ENCODE peak calls at places on chromosomes 16 and 17, in seven cellular contexts. Z is cardiac fibroblast, U is GM10248, Y is brain microvascular endothelial cell, D is dorsolateral prefrontal cortex, N is ascending aorta, R is right atrium auricular region. I is an unnamed sample.

GRCh38 chr16:22161999-22162657 is at the start of gene SDR42E2:
- DNase-seq in Z (no peak), U (peak; percentile 45), Y (no peak), D (no peak), N (no peak), R (no peak), I (no peak)

GRCh38 chr17:40218006-40218739 is 931 bp upstream of the WIPF2 start:
- DNase-seq in Z (no peak), U (no peak), Y (no peak), D (no peak), N (no peak), R (no peak), I (no peak)

GRCh38 chr17:35774499-35774898 is 13.8 kb downstream of the C17orf50 start:
- DNase-seq in Z (peak; percentile 58), U (no peak), Y (no peak), D (no peak), N (peak; percentile 87), R (no peak), I (no peak)

GRCh38 chr17:81863833-81864768 is 3.8 kb upstream of the P4HB start:
- DNase-seq in Z (no peak), U (no peak), Y (no peak), D (no peak), N (no peak), R (no peak), I (no peak)

GRCh38 chr17:12133183-12133582 is 112.5 kb downstream of the MAP2K4 start:
- DNase-seq in Z (no peak), U (no peak), Y (peak; percentile 24), D (no peak), N (no peak), R (no peak), I (no peak)

GRCh38 chr17:36717088-36717487 is 115.7 kb downstream of the MRM1 start:
- DNase-seq in Z (no peak), U (no peak), Y (no peak), D (no peak), N (no peak), R (no peak), I (no peak)

GRCh38 chr16:57807968-57808528 is 5.8 kb upstream of the KIFC3 start:
- DNase-seq in Z (peak; percentile 89), U (peak; percentile 81), Y (peak; percentile 82), D (no peak), N (peak; percentile 89), R (peak; percentile 84), I (no peak)

GRCh38 chr16:19148189-19148588 is 19.9 kb upstream of the SYT17 start:
- DNase-seq in Z (no peak), U (no peak), Y (no peak), D (no peak), N (no peak), R (no peak), I (no peak)

GRCh38 chr16:24858219-24859041 is 12.7 kb downstream of the SLC5A11 start:
- DNase-seq in Z (peak; percentile 66), U (peak; percentile 66), Y (peak; percentile 47), D (no peak), N (no peak), R (no peak), I (no peak)

GRCh38 chr17:69912819-69913218 is 162.2 kb upstream of the KCNJ16 start:
- DNase-seq in Z (no peak), U (no peak), Y (no peak), D (no peak), N (no peak), R (no peak), I (no peak)

GRCh38 chr17:35752471-35752870 is 568 bp downstream of the GAS2L2 start:
- DNase-seq in Z (no peak), U (no peak), Y (no peak), D (no peak), N (no peak), R (no peak), I (no peak)

GRCh38 chr16:86317617-86318021 is 192.7 kb upstream of the FOXF1 start:
- DNase-seq in Z (no peak), U (no peak), Y (no peak), D (no peak), N (no peak), R (no peak), I (no peak)

GRCh38 chr16:10178079-10178478 is 4.1 kb downstream of the GRIN2A start:
- DNase-seq in Z (no peak), U (no peak), Y (no peak), D (no peak), N (no peak), R (no peak), I (no peak)

GRCh38 chr17:8900626-8901585 is 33.4 kb upstream of the PIK3R6 start:
- DNase-seq in Z (no peak), U (peak; percentile 48), Y (no peak), D (no peak), N (peak; percentile 44), R (no peak), I (no peak)

GRCh38 chr16:11461595-11461990 is 116.3 kb downstream of the RMI2 start:
- DNase-seq in Z (no peak), U (no peak), Y (no peak), D (no peak), N (no peak), R (no peak), I (no peak)

GRCh38 chr17:48575673-48576478 is 2.3 kb downstream of the HOXB4 start:
- DNase-seq in Z (no peak), U (no peak), Y (no peak), D (no peak), N (no peak), R (no peak), I (no peak)

GRCh38 chr17:37483311-37484039 is 6.2 kb upstream of the DUSP14 start:
- DNase-seq in Z (peak; percentile 89), U (peak; percentile 32), Y (peak; percentile 81), D (no peak), N (no peak), R (no peak), I (no peak)

GRCh38 chr17:81440511-81441244 is 45.4 kb downstream of the BAHCC1 start:
- DNase-seq in Z (no peak), U (peak; percentile 58), Y (no peak), D (no peak), N (no peak), R (no peak), I (no peak)

GRCh38 chr17:22517716-22518115 is 825.4 kb downstream of the KCNJ18 start:
- DNase-seq in Z (no peak), U (no peak), Y (no peak), D (no peak), N (no peak), R (no peak), I (no peak)

GRCh38 chr16:49443576-49443975 is 70.0 kb downstream of the C16orf78 start:
- DNase-seq in Z (no peak), U (no peak), Y (no peak), D (no peak), N (no peak), R (no peak), I (no peak)

GRCh38 chr16:49440156-49441065 is 66.8 kb downstream of the C16orf78 start:
- DNase-seq in Z (no peak), U (no peak), Y (no peak), D (peak; percentile 74), N (no peak), R (no peak), I (no peak)

GRCh38 chr16:49439676-49440075 is 66.1 kb downstream of the C16orf78 start:
- DNase-seq in Z (no peak), U (no peak), Y (no peak), D (no peak), N (no peak), R (no peak), I (no peak)

GRCh38 chr16:49442805-49443204 is 69.2 kb downstream of the C16orf78 start:
- DNase-seq in Z (no peak), U (no peak), Y (no peak), D (no peak), N (no peak), R (no peak), I (no peak)

GRCh38 chr16:49441366-49441780 is 67.8 kb downstream of the C16orf78 start:
- DNase-seq in Z (peak; percentile 8), U (peak; percentile 82), Y (no peak), D (no peak), N (no peak), R (no peak), I (no peak)
- TF ChIP-seq CTCF in Z (no peak), U (peak; percentile 39), Y (peak; percentile 10), D (no peak), N (peak; percentile 32), R (peak; percentile 34), I (peak; percentile 47)

GRCh38 chr17:13647551-13647950 is 45.8 kb upstream of the HS3ST3A1 start:
- DNase-seq in Z (peak; percentile 25), U (no peak), Y (no peak), D (no peak), N (no peak), R (no peak), I (no peak)
- TF ChIP-seq CTCF in Z (no peak), U (no peak), Y (no peak), D (no peak), N (no peak), R (no peak), I (no peak)

DNA sequence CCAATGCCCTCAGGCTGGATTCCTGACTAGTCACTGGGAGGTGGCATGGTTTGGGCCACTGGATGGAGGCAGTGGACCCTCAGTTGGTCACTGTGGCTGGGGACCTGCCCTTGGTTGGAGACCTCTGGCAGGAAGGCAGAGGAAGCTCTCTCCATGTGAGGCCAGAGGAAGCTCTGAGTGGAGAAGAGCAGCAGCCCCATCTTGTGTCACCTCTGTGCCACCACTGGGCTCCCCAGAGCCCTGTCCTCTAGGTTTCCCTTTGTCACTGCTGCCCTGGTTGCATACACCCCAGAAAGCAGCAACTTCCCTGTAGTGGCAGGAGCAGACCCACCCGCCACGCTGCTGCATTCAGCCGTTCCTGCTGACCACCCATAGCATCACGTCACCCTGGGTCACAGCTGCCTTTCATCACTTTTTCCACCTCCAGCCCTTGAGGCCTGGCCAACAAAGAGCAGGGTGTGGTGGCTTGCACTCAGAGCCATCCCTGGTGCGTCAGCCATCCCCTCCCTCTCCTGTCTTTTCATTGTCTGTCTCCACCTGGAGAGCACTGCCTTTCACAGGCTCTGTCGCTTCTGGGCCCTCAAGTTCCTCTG is 11.9 kb downstream of the CTRL start:
- DNase-seq in Z (no peak), U (no peak), Y (no peak), D (no peak), N (no peak), R (no peak), I (no peak)
- TF ChIP-seq CTCF in Z (no peak), U (no peak), Y (no peak), D (no peak), N (no peak), R (peak; percentile 44), I (no peak)

DNA sequence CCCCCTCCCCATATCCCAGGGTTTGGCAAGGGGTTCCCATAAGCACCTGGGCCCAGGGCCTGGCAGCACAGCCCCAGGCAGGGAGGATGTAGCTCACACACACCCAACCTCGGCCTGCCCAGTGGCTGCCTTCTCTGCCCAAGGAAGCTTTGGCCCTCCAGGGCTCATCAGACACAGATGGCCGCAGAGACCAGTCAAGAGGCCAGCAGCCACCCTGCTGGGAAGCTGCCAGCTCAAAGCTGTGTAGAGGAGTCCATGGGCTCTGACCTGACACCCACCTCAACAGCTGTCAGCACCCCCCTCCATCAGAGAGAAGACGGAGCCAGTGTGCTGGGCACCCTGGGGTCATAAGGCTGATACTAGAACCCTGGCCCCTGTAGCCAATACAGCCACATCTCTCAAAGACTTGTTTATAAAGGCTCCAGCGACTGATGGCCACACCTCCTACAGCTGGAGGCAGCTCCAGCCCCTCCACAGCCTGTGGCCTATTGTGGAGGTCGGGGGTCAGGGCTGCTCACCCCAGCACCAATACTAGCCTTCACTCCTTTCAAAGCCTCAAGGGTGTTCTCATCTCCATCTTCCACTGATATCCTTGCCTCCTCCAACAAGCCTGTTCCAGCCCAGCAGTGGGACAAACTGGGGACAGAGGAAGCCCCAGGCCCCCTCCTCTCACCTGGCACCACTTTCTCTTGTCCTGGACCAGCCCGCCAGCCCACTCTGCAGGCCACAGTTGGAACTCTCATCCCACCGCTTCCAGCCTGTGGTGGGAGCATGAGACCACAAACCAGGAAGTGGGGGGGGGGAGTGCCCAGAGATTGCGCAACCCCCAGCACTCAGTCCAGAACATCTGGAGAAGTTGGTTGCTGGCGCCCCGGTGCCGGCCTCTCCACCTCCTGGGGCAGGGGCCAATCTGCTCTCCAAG is 2.2 kb upstream of the MPG start:
- DNase-seq in Z (peak; percentile 93), U (no peak), Y (peak; percentile 66), D (no peak), N (peak; percentile 93), R (peak; percentile 92), I (no peak)
- TF ChIP-seq CTCF in Z (peak; percentile 42), U (no peak), Y (peak; percentile 70), D (no peak), N (peak; percentile 16), R (peak; percentile 9), I (peak; percentile 36)

I was measured in osteocyte.